ENCODE peak calls at places on chromosome 5, in nine cellular contexts. O is head of caudate nucleus, W is HuH-7, Q is T-helper 1 cell, A is IMR-90, U is AG09309, V is GM12865, K is T-helper 17 cell, D is AG04450. B is an unnamed sample.
A peak's percentile ranks its signal among the peaks of the same experiment; 100 is the strongest.

GRCh38 chr5:112772095-112772494 is 34.4 kb downstream of the APC start:
- DNase-seq in K (no peak), D (no peak), U (no peak), Q (no peak), V (no peak), O (no peak), A (peak; percentile 50), W (no peak), B (no peak)

GRCh38 chr5:42784132-42784531 is 27.5 kb downstream of the CCDC152 start:
- DNase-seq in V (no peak), W (no peak), A (no peak), Q (no peak), O (no peak), U (no peak), K (no peak), D (no peak), B (no peak)

GRCh38 chr5:140631831-140632365 is 1.1 kb downstream of the CD14 start:
- DNase-seq in U (no peak), K (peak; percentile 21), D (no peak), A (no peak), O (no peak), W (no peak), Q (peak; percentile 18), V (no peak), B (peak; percentile 20)

GRCh38 chr5:176793736-176794135 is 16.6 kb upstream of the UNC5A start:
- DNase-seq in Q (no peak), A (no peak), W (no peak), D (no peak), O (no peak), K (no peak), U (no peak), V (no peak), B (no peak)

GRCh38 chr5:134477462-134478245 is 47.8 kb upstream of the JADE2 start:
- DNase-seq in W (no peak), D (no peak), K (no peak), Q (no peak), A (no peak), U (no peak), O (no peak), V (no peak), B (no peak)

GRCh38 chr5:133048993-133049725 is 2.7 kb upstream of the HSPA4 start:
- DNase-seq in V (no peak), Q (no peak), O (no peak), W (no peak), U (no peak), K (no peak), A (peak; percentile 33), D (no peak), B (no peak)

GRCh38 chr5:65481171-65481575 is 547 bp downstream of the ADAMTS6 start:
- DNase-seq in A (no peak), Q (no peak), D (no peak), K (no peak), W (no peak), U (no peak), V (no peak), O (no peak), B (no peak)

GRCh38 chr5:81209386-81209785 is 23.7 kb upstream of the CKMT2 start:
- DNase-seq in Q (no peak), U (no peak), V (no peak), O (no peak), K (no peak), W (no peak), A (no peak), D (no peak), B (no peak)

GRCh38 chr5:149728303-149728702 is 1.8 kb upstream of the PPARGC1B start:
- DNase-seq in A (no peak), U (no peak), K (no peak), W (no peak), O (no peak), Q (no peak), D (no peak), V (no peak), B (no peak)

GRCh38 chr5:2393556-2393955 is 357.9 kb downstream of the IRX2 start:
- DNase-seq in O (no peak), U (no peak), A (no peak), V (no peak), W (no peak), D (no peak), K (no peak), Q (no peak), B (no peak)

GRCh38 chr5:120382813-120383212 is 81.3 kb upstream of the PRR16 start:
- DNase-seq in W (no peak), Q (no peak), A (no peak), K (no peak), O (no peak), D (no peak), V (no peak), U (no peak), B (no peak)

GRCh38 chr5:51961154-51961562 is 577.9 kb downstream of the ISL1 start:
- DNase-seq in A (no peak), K (no peak), O (no peak), Q (no peak), D (no peak), U (no peak), W (no peak), V (no peak), B (no peak)

GRCh38 chr5:152305525-152305924 is 99.6 kb downstream of the NMUR2 start:
- DNase-seq in U (no peak), Q (no peak), K (no peak), V (no peak), A (no peak), W (no peak), D (no peak), O (no peak), B (no peak)

GRCh38 chr5:137491121-137491520 is 8.0 kb downstream of the SPOCK1 start:
- DNase-seq in O (no peak), W (no peak), K (no peak), A (peak; percentile 38), V (no peak), Q (no peak), U (no peak), D (no peak), B (no peak)

GRCh38 chr5:17269201-17269600 is 51.8 kb downstream of the BASP1 start:
- DNase-seq in W (no peak), O (no peak), V (peak; percentile 53), D (no peak), K (no peak), A (no peak), U (no peak), Q (no peak), B (no peak)

GRCh38 chr5:171667341-171668096 is 118.1 kb upstream of the SMIM23 start:
- DNase-seq in O (no peak), A (peak; percentile 72), W (no peak), K (no peak), D (peak; percentile 70), U (peak; percentile 50), V (no peak), Q (no peak), B (no peak)

GRCh38 chr5:159616967-159617366 is 286.7 kb upstream of the IL12B start:
- DNase-seq in Q (no peak), A (peak; percentile 16), V (no peak), D (no peak), O (no peak), U (peak; percentile 34), K (no peak), W (no peak), B (no peak)

GRCh38 chr5:145668714-145669113 is 166.4 kb downstream of the PRELID2 start:
- DNase-seq in K (no peak), Q (no peak), D (no peak), W (no peak), U (no peak), V (no peak), O (no peak), A (no peak), B (no peak)

GRCh38 chr5:143014017-143014651 is 244.0 kb downstream of the ARHGAP26 start:
- DNase-seq in W (peak; percentile 33), U (no peak), V (peak; percentile 62), Q (no peak), A (no peak), O (no peak), D (no peak), K (no peak), B (no peak)

GRCh38 chr5:43572357-43572756 is 15.5 kb upstream of the PAIP1 start:
- DNase-seq in A (no peak), O (no peak), V (no peak), K (no peak), D (no peak), Q (no peak), W (no peak), U (no peak), B (no peak)

GRCh38 chr5:177311723-177312648 is at the start of gene MXD3:
- DNase-seq in W (peak; percentile 97), V (peak; percentile 98), K (peak; percentile 89), D (peak; percentile 77), A (peak; percentile 90), O (peak; percentile 97), U (peak; percentile 49), Q (peak; percentile 94), B (peak; percentile 89)

GRCh38 chr5:125699860-125700259 is 723.3 kb upstream of the GRAMD2B start:
- DNase-seq in A (no peak), K (no peak), D (no peak), W (no peak), Q (no peak), V (no peak), U (no peak), O (no peak), B (no peak)

GRCh38 chr5:7878381-7878873 is 9.5 kb downstream of the MTRR start:
- DNase-seq in K (no peak), U (peak; percentile 53), O (no peak), D (no peak), V (peak; percentile 73), W (no peak), A (peak; percentile 76), Q (no peak), B (no peak)

GRCh38 chr5:10046681-10047080 is 203.0 kb downstream of the ATPSCKMT start:
- DNase-seq in A (no peak), V (no peak), O (no peak), Q (no peak), D (no peak), K (no peak), W (no peak), U (no peak), B (no peak)

B was measured in CD4-positive, alpha-beta T cell.